ENCODE peak calls at places on chromosomes 6 and 20, in six cellular contexts. P is NCI-H1105; T is Daoy; L is NCI-H1092; U is iPS DF 6.9; Q is CD8-positive, alpha-beta memory T cell. J is an unnamed sample.

GRCh38 chr6:138593100-138593877 is 94.0 kb upstream of the NHSL1 start:
- DNase-seq in U (no peak), L (no peak), T (peak; percentile 95), Q (no peak), P (no peak), J (peak; percentile 97)

GRCh38 chr20:49450281-49450707 is 32.2 kb downstream of the KCNB1 start:
- DNase-seq in L (peak; percentile 68), T (peak; percentile 23), Q (peak; percentile 13), U (no peak), P (peak; percentile 85), J (no peak)

GRCh38 chr20:38001173-38001875 is 31.9 kb downstream of the TTI1 start:
- DNase-seq in T (peak; percentile 74), Q (no peak), U (no peak), L (no peak), P (no peak), J (peak; percentile 77)

GRCh38 chr6:159395614-159396013 is 226.4 kb downstream of the FNDC1 start:
- DNase-seq in T (no peak), P (no peak), Q (no peak), U (no peak), L (no peak), J (no peak)

GRCh38 chr6:21634582-21634981 is 41.0 kb downstream of the SOX4 start:
- DNase-seq in U (no peak), L (no peak), Q (no peak), P (no peak), T (peak; percentile 91), J (peak; percentile 94)

GRCh38 chr6:125507987-125508655 is 206.4 kb upstream of the HDDC2 start:
- DNase-seq in U (no peak), T (peak; percentile 63), Q (no peak), L (peak; percentile 61), P (peak; percentile 84), J (peak; percentile 89)

GRCh38 chr6:41159415-41160082 is 3.4 kb downstream of the TREM2 start:
- DNase-seq in U (no peak), P (peak; percentile 80), Q (no peak), T (no peak), L (peak; percentile 74), J (no peak)

GRCh38 chr20:47544852-47545251 is 43.2 kb downstream of the NCOA3 start:
- DNase-seq in U (no peak), Q (no peak), L (no peak), P (no peak), T (no peak), J (peak; percentile 46)

GRCh38 chr20:52193133-52193532 is 1.6 kb upstream of the ZFP64 start:
- DNase-seq in L (peak; percentile 12), U (no peak), T (no peak), P (peak; percentile 2), Q (no peak), J (no peak)

GRCh38 chr20:2005359-2005758 is 11.5 kb upstream of the PDYN start:
- DNase-seq in P (no peak), L (no peak), Q (no peak), U (no peak), T (peak; percentile 34), J (no peak)

GRCh38 chr20:63128367-63128766 is 87.6 kb downstream of the YTHDF1 start:
- DNase-seq in P (no peak), T (no peak), L (no peak), U (no peak), Q (peak; percentile 15), J (no peak)

GRCh38 chr6:112956696-112957525 is 609.8 kb downstream of the RFPL4B start:
- DNase-seq in L (no peak), T (peak; percentile 86), Q (no peak), U (no peak), P (no peak), J (peak; percentile 94)

J was measured in choroid plexus epithelial cell.